ENCODE peak calls at places on chromosomes 3 and 15, in six cellular contexts. D, U, W, R, F and Q are unnamed samples.

GRCh38 chr3:129942296-129942695 is 32.2 kb upstream of the TRH start:
- DNase-seq in U (peak; percentile 65), R (no peak), D (peak; percentile 53), W (peak; percentile 59), F (peak; percentile 58), Q (peak; percentile 66)

GRCh38 chr3:4517643-4518042 is 24.5 kb downstream of the ITPR1 start:
- DNase-seq in W (no peak), F (no peak), R (no peak), D (no peak), U (no peak), Q (no peak)

GRCh38 chr3:123338620-123339061 is 110.2 kb downstream of the ADCY5 start:
- DNase-seq in F (no peak), D (no peak), R (no peak), U (no peak), W (no peak), Q (no peak)

GRCh38 chr3:122553171-122553570 is 10.9 kb downstream of the PARP9 start:
- DNase-seq in U (no peak), D (no peak), R (no peak), W (no peak), F (no peak), Q (no peak)

GRCh38 chr15:74420193-74420905 is 13.4 kb downstream of the SEMA7A start:
- DNase-seq in D (no peak), W (no peak), F (peak; percentile 36), R (no peak), U (no peak), Q (no peak)

GRCh38 chr3:85020828-85021227 is 62.0 kb downstream of the CADM2 start:
- DNase-seq in D (no peak), U (no peak), F (no peak), R (no peak), W (no peak), Q (no peak)

GRCh38 chr3:59133350-59133749 is 83.5 kb upstream of the CFAP20DC start:
- DNase-seq in R (no peak), F (no peak), U (no peak), W (no peak), D (no peak), Q (no peak)

GRCh38 chr3:9897408-9898372 is 5.0 kb upstream of the IL17RE start:
- DNase-seq in F (peak; percentile 98), U (no peak), W (no peak), D (peak; percentile 87), R (no peak), Q (no peak)

GRCh38 chr3:134315286-134316106 is 58.8 kb downstream of the AMOTL2 start:
- DNase-seq in U (no peak), W (no peak), F (no peak), R (no peak), D (no peak), Q (no peak)

GRCh38 chr15:49122541-49123062 is 32.8 kb downstream of the COPS2 start:
- DNase-seq in F (no peak), D (no peak), R (no peak), W (no peak), U (no peak), Q (no peak)

GRCh38 chr3:137062250-137062649 is 104.5 kb downstream of the IL20RB start:
- DNase-seq in W (no peak), D (no peak), R (no peak), F (no peak), U (no peak), Q (no peak)

GRCh38 chr15:38254065-38254883 is 1.6 kb downstream of the SPRED1 start:
- DNase-seq in R (peak; percentile 59), D (peak; percentile 56), U (peak; percentile 60), W (peak; percentile 8), F (peak; percentile 69), Q (peak; percentile 74)

GRCh38 chr3:161423911-161424522 is 52.7 kb upstream of the SPTSSB start:
- DNase-seq in D (no peak), U (peak; percentile 64), F (peak; percentile 41), W (no peak), R (peak; percentile 50), Q (no peak)

GRCh38 chr3:119195911-119196310 is 22.5 kb downstream of the UPK1B start:
- DNase-seq in U (no peak), F (no peak), D (no peak), W (no peak), R (no peak), Q (no peak)

GRCh38 chr3:66413151-66413751 is 87.6 kb downstream of the LRIG1 start:
- DNase-seq in F (no peak), W (no peak), D (no peak), R (no peak), U (no peak), Q (peak; percentile 8)

GRCh38 chr3:195040094-195040493 is 230.9 kb downstream of the XXYLT1 start:
- DNase-seq in R (no peak), F (no peak), W (no peak), D (peak; percentile 49), U (no peak), Q (no peak)

GRCh38 chr15:42107483-42107882 is 13.1 kb upstream of the PLA2G4D start:
- DNase-seq in D (no peak), R (no peak), F (no peak), W (peak; percentile 19), U (peak; percentile 79), Q (peak; percentile 86)

GRCh38 chr3:111521881-111522280 is 20.1 kb upstream of the CD96 start:
- DNase-seq in D (no peak), U (no peak), W (no peak), F (no peak), R (no peak), Q (no peak)

GRCh38 chr3:83890039-83890762 is 1068.6 kb upstream of the CADM2 start:
- DNase-seq in U (no peak), F (no peak), D (no peak), R (no peak), W (no peak), Q (no peak)

GRCh38 chr15:29244544-29244943 is 25.1 kb downstream of the NSMCE3 start:
- DNase-seq in R (no peak), F (no peak), U (no peak), W (no peak), D (no peak), Q (no peak)

GRCh38 chr15:25717861-25718504 is 145.1 kb downstream of the ATP10A start:
- DNase-seq in U (no peak), W (no peak), R (no peak), F (no peak), D (no peak), Q (no peak)

GRCh38 chr3:71702131-71703024 is 22.8 kb downstream of the EIF4E3 start:
- DNase-seq in R (peak; percentile 64), F (no peak), D (no peak), U (peak; percentile 9), W (no peak), Q (no peak)

GRCh38 chr15:93321881-93322282 is 232.9 kb upstream of the RGMA start:
- DNase-seq in W (no peak), U (no peak), D (no peak), F (peak; percentile 78), R (no peak), Q (peak; percentile 85)

GRCh38 chr3:5250467-5251195 is 63.1 kb downstream of the EDEM1 start:
- DNase-seq in U (peak; percentile 19), D (no peak), F (peak; percentile 62), W (no peak), R (no peak), Q (peak; percentile 17)

GRCh38 chr15:66006986-66007385 is 137.7 kb downstream of the RAB11A start:
- DNase-seq in F (no peak), D (no peak), W (no peak), U (no peak), R (no peak), Q (no peak)

GRCh38 chr3:14391033-14391432 is 11.4 kb upstream of the SLC6A6 start:
- DNase-seq in U (peak; percentile 62), F (peak; percentile 44), R (no peak), D (peak; percentile 82), W (peak; percentile 13), Q (peak; percentile 82)
- H3K27ac ChIP-seq in U (no peak overlapping the region), F (no peak overlapping the region), R (no peak overlapping the region), D (no peak overlapping the region), W (no peak overlapping the region), Q (peak overlapping the region; percentile 81)

DNA sequence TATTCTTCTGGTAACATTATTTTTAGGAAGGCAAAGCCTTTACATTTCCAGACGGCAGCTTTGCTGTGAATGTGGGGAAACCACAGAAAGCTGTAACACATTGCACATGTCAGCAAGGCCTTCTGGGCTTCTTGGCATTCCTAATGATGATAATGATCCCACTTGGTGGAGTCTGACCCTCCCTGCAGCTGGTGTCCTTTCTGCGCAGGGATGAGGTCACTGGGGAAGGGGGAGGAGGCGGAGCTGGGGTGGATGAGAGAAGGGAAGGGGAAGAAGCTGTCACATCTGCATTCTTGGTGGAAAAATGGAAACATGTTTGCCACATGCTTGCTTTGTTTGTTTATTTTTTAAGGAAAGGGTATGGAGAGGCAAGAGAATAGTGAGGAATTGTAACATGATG is 68.6 kb downstream of the FILIP1L start:
- DNase-seq in R (no peak), W (no peak), F (no peak), U (no peak), D (no peak), Q (peak; percentile 95)
- H3K27ac ChIP-seq in R (no peak overlapping the region), W (no peak overlapping the region), F (no peak overlapping the region), U (no peak overlapping the region), D (no peak overlapping the region), Q (peak overlapping the region; percentile 27)

GRCh38 chr3:107988464-107989156 is 102.2 kb downstream of the CD47 start:
- DNase-seq in D (peak; percentile 45), W (no peak), U (peak; percentile 89), R (peak; percentile 23), F (no peak), Q (peak; percentile 21)

GRCh38 chr3:107987036-107987557 is 103.7 kb downstream of the CD47 start:
- DNase-seq in W (no peak), D (peak; percentile 86), U (peak; percentile 90), R (no peak), F (peak; percentile 46), Q (no peak)

GRCh38 chr3:107989651-107990050 is 101.2 kb downstream of the CD47 start:
- DNase-seq in D (no peak), R (no peak), U (no peak), W (no peak), F (no peak), Q (no peak)

GRCh38 chr3:107985496-107985895 is 105.3 kb downstream of the CD47 start:
- DNase-seq in D (no peak), R (no peak), U (peak; percentile 29), W (no peak), F (no peak), Q (no peak)

DNA sequence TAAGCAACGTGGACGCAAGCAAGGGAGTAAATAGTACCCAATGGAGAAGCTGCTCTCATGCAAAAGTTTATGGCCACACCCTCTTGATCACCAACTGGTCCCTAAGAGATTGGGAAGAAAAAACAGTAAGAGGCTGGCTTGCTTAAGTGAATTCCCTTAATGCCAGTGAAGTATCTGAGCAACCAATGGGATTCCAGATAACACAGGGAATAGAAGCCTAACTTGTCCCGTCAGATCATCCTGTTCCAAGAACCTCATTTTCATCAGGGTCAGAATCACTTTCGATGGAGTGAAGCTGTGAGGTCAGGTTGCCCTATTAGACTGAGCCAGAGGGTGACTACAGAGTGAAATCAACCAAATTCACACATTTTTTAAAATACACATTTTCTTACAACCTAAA is 104.3 kb downstream of the CD47 start:
- DNase-seq in W (no peak), F (no peak), R (no peak), D (no peak), U (no peak), Q (no peak)
- H3K27ac ChIP-seq in W (no peak overlapping the region), F (no peak overlapping the region), R (no peak overlapping the region), D (no peak overlapping the region), U (no peak overlapping the region), Q (no peak overlapping the region)

DNA sequence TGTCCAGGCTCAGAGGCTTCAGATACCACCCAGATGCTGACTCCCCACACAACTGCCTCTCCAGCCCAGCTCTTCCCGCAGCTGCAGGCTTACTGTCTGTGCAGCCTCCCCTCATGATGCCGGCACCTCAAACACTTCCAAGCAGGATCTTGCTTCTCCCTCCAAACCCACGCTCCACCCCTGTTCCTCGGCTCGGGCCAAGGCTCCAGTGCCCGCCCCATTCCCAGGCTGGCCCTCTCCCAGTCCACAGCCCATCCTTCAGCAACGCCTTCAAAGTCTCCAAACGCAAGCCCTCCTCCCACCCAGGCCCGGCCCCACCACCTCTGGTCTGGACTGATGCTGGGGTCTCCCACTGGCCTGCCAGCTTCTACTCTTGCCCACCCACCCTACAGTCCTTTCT is 159.3 kb upstream of the LINGO1 start:
- DNase-seq in R (no peak), W (no peak), U (no peak), F (no peak), D (no peak), Q (no peak)
- H3K27ac ChIP-seq in R (no peak overlapping the region), W (no peak overlapping the region), U (peak overlapping the region; percentile 54), F (no peak overlapping the region), D (no peak overlapping the region), Q (no peak overlapping the region)